ENCODE peak calls at places on chromosomes 6 and 20, in four cellular contexts. R is transverse colon, E is cardiac fibroblast, M is PC-9. T is an unnamed sample.

GRCh38 chr6:142692942-142693341 is 252.0 kb downstream of the HIVEP2 start:
- DNase-seq in R (peak), E (peak), M (peak), T (peak)

GRCh38 chr6:161696828-161697227 is 423.0 kb upstream of the AGPAT4 start:
- DNase-seq in M (no peak), R (no peak), E (no peak), T (no peak)

GRCh38 chr6:136446579-136447182 is 103.5 kb downstream of the MAP7 start:
- DNase-seq in R (no peak), E (peak), M (no peak), T (no peak)

GRCh38 chr6:50185006-50185405 is 135.3 kb upstream of the DEFB112 start:
- DNase-seq in R (no peak), E (no peak), M (no peak), T (no peak)

GRCh38 chr20:49870261-49870660 is 45.1 kb downstream of the SPATA2 start:
- DNase-seq in E (no peak), M (no peak), R (no peak), T (no peak)

GRCh38 chr6:65642776-65643175 is 64.2 kb downstream of the EYS start:
- DNase-seq in E (no peak), R (no peak), M (no peak), T (no peak)

GRCh38 chr6:77015350-77015749 is 447.9 kb downstream of the HTR1B start:
- DNase-seq in R (no peak), M (no peak), E (peak), T (peak)

GRCh38 chr6:146829792-146830565 is 231.2 kb downstream of the ADGB start:
- DNase-seq in R (no peak), M (no peak), E (no peak), T (no peak)

GRCh38 chr6:116218172-116218633 is 35.7 kb downstream of the TSPYL4 start:
- DNase-seq in E (peak), R (no peak), M (no peak), T (no peak)

GRCh38 chr6:71544028-71544427 is 255.4 kb downstream of the OGFRL1 start:
- DNase-seq in E (peak), M (peak), R (no peak), T (peak)

GRCh38 chr6:34223964-34224940 is 12.4 kb upstream of the HMGA1 start:
- DNase-seq in R (peak), M (peak), E (peak), T (peak)

GRCh38 chr6:134161036-134161435 is 108.6 kb upstream of the SLC2A12 start:
- DNase-seq in R (no peak), E (no peak), M (peak), T (no peak)

GRCh38 chr6:53309059-53309896 is 39.5 kb downstream of the ELOVL5 start:
- DNase-seq in R (peak), M (peak), E (peak), T (no peak)

GRCh38 chr6:53869964-53870363 is 75.2 kb downstream of the LRRC1 start:
- DNase-seq in R (no peak), E (peak), M (no peak), T (no peak)

GRCh38 chr20:41353530-41353929 is 12.9 kb downstream of the LPIN3 start:
- DNase-seq in M (no peak), E (no peak), R (no peak), T (no peak)

GRCh38 chr6:307065-307814 is 15.0 kb downstream of the DUSP22 start:
- DNase-seq in R (no peak), M (no peak), E (no peak), T (no peak)

GRCh38 chr20:55668659-55669058 is 336.7 kb downstream of the CBLN4 start:
- DNase-seq in R (no peak), M (no peak), E (no peak), T (no peak)

GRCh38 chr6:19866900-19867627 is 29.9 kb downstream of the ID4 start:
- DNase-seq in M (peak), R (no peak), E (peak), T (peak)

GRCh38 chr6:24154121-24154520 is 28.1 kb downstream of the NRSN1 start:
- DNase-seq in M (peak), R (no peak), E (no peak), T (no peak)

GRCh38 chr20:62417981-62418708 is 9.2 kb downstream of the RBBP8NL start:
- DNase-seq in M (no peak), R (no peak), E (no peak), T (no peak)

GRCh38 chr6:40472354-40472753 is 114.8 kb downstream of the LRFN2 start:
- DNase-seq in E (no peak), R (no peak), M (no peak), T (no peak)

GRCh38 chr6:151773382-151773781 is 34.1 kb upstream of the ESR1 start:
- DNase-seq in M (no peak), R (no peak), E (no peak), T (no peak)

GRCh38 chr20:41030536-41031242 is 2.1 kb downstream of the TOP1 start:
- DNase-seq in R (no peak), M (no peak), E (peak), T (no peak)

GRCh38 chr6:25315194-25315593 is 36.0 kb downstream of the CARMIL1 start:
- DNase-seq in R (no peak), E (no peak), M (no peak), T (no peak)

DNA sequence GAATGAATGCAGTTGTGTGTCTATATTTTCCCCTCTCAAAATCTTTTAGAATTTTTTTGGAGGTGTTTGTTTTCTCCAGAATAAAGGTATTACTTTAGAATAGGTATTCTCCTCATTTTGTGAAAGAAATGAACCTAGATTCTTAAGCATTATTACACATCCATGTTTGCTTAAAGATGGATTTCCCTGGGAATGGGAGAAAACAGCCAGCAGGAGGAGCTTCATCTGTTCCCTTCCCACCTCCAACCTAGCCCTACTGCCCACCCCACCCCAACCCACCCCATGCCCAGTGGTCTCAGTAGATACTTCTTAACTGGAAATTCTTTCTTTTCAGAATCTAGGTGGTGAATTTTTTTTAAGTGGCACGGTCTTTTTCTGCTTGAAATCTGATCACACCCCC is 127.8 kb downstream of the CD109 start:
- DNase-seq in M (no peak), R (no peak), E (no peak), T (no peak)
- TF ChIP-seq CTCF in M (no peak), R (no peak), E (no peak), T (no peak)

GRCh38 chr6:111482959-111483735 is at the start of gene REV3L:
- DNase-seq in M (peak), E (peak), R (peak), T (peak)
- H3K4me3 ChIP-seq in M (peak), E (peak), R (peak), T (peak)

DNA sequence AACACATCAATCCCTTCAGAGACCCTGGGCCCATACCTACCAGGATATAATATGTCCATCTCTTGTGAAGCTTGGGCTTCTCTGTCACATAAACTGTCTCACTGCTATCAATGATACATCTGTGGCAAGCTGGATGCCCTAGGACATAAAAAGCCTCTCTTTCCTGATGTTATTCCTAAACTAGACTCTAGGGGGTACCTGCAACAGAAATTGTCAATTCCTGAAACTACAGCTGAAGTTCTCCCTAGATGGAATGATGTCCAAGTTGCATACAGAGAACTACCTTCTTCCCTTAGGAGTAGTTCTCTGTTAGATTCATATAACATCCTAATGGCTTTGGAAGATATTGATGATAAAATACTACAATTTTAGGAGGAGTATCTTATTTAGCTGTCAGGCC is 35.8 kb downstream of the TBX18 start:
- DNase-seq in M (no peak), R (no peak), E (peak), T (no peak)
- TF ChIP-seq CTCF in M (peak), R (peak), E (peak), T (peak)

GRCh38 chr6:36201612-36202011 is 5.1 kb downstream of the BRPF3 start:
- DNase-seq in E (no peak), R (no peak), M (no peak), T (no peak)
- H3K4me3 ChIP-seq in E (no peak), R (no peak), M (no peak), T (no peak)

GRCh38 chr20:3970016-3970415 is 45.3 kb downstream of the RNF24 start:
- DNase-seq in E (no peak), M (no peak), R (peak), T (no peak)
- TF ChIP-seq CTCF in E (no peak), M (no peak), R (no peak), T (no peak)

DNA sequence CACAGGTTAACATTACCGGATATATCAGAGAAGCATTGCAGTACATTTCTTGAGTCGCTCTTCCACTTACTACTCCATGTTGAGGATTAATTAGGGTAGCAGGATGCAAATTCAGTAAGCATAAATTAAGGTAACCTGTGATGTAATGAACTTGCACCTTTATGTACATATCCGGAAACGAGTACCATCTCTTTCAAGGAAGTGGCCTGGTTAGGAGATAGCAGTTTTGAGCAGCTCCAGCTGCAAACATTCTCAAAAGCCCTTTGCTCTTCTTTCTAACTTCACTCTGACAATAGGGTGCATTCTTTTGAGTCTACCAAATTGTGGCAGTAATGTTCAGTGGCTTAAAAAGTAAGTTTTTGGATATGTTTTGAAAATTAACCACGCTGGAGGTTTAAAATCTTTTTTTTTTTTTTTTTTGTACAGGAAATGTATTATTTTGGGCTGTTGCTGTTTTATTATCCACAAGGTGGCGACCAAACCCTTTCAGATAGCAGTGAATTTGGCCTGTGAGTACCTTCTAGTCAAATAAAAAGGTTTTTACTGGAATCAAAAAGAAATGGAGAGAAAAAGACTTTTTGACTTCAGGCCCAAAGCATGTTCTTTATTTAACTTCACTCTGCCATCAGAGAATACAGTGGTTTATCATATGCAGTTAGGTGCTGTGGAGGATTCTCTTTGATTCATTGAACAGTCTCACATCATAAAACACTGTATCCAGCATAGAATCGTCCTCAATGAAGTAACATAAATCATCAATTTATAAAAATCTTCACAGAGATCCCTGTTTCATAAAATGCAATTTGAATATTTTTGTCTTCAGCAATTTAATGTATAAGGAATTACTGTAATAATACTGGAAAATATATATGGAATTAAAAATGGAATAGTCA is 8.9 kb downstream of the FAM217B start:
- DNase-seq in M (peak), E (peak), R (no peak), T (peak)
- H3K4me3 ChIP-seq in M (no peak), E (no peak), R (no peak), T (no peak)

DNA sequence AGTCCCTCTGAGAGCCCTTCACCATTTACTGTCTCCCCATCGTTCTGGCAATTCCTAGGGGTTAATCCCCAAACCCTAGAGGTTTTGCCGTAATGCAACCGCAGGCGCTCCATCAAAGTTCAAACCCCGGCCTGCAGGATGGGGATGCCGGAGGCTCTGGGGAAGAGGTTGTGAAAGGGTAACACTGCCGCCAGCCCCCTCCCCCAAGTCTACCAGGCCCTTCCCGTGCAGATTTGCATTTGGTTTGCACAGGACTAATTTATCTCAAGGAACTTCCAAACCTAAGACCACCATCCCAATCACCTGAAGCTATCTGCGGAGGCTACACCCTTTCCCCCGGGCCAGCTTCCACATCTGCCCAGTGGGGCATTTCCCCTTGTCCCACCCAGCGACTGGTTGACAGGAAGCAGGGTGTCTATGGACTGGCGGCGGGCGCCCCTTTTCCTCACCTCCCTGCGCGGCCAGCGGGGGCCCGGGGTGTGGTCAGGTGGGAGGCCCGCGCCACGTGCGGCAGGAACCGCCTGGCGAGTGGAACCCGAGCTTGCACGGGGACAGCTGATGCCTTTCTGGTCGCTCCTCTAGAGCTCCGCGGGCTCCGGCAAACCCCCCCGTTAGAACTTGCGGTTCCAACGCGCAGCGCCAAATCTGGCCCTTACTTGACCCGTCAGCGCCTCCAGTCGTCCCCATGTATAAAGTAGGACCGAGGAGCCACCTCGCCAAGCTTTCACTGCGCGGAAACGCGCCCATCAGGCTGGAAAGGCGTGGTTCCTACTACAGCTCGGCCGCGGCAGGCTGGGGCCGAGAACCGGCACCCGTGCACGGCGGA is 9.4 kb upstream of the SLC4A11 start:
- DNase-seq in E (peak), R (no peak), M (no peak), T (no peak)
- TF ChIP-seq CTCF in E (no peak), R (no peak), M (no peak), T (no peak)